ENCODE peak calls at places on chromosomes 12 and 14, in six cellular contexts. A is neural progenitor cell, Q is IMR-90, P is fibroblast of the aortic adventitia, S is astrocyte, G is choroid plexus epithelial cell. M is an unnamed sample.

GRCh38 chr14:69034612-69035262 is 55.6 kb upstream of the ACTN1 start:
- DNase-seq in S (peak), P (peak), A (no peak), G (peak), Q (peak), M (no peak)

GRCh38 chr12:66154776-66155175 is 15.0 kb downstream of the TMBIM4 start:
- DNase-seq in G (no peak), A (no peak), Q (peak), P (peak), S (no peak), M (no peak)

GRCh38 chr12:132600048-132601032 is 10.0 kb downstream of the LRCOL1 start:
- DNase-seq in G (peak), P (peak), Q (peak), A (peak), S (peak), M (peak)

GRCh38 chr14:96177766-96178377 is 26.8 kb upstream of the BDKRB2 start:
- DNase-seq in P (peak), A (no peak), G (peak), S (no peak), Q (no peak), M (peak)

GRCh38 chr14:71416392-71416791 is 509.1 kb downstream of the PCNX1 start:
- DNase-seq in Q (peak), S (peak), G (peak), P (no peak), A (no peak), M (no peak)

GRCh38 chr12:105342464-105342863 is 12.0 kb downstream of the C12orf75 start:
- DNase-seq in G (peak), Q (no peak), A (peak), S (no peak), P (no peak), M (no peak)

GRCh38 chr14:51093371-51094281 is 1.3 kb downstream of the TRIM9 start:
- DNase-seq in S (no peak), A (peak), Q (no peak), P (no peak), G (peak), M (no peak)

GRCh38 chr12:131090254-131091210 is 136.8 kb downstream of the ADGRD1 start:
- DNase-seq in S (no peak), G (no peak), P (no peak), A (no peak), Q (no peak), M (no peak)

GRCh38 chr14:25011095-25011494 is 38.9 kb downstream of the STXBP6 start:
- DNase-seq in G (no peak), S (no peak), A (no peak), P (no peak), Q (no peak), M (no peak)

GRCh38 chr12:94875525-94875924 is 128.0 kb downstream of the NDUFA12 start:
- DNase-seq in P (peak), A (peak), G (peak), S (no peak), Q (no peak), M (peak)
- TF ChIP-seq CTCF in P (no peak), A (peak), G (peak), S (no peak), Q (no peak), M (peak)

DNA sequence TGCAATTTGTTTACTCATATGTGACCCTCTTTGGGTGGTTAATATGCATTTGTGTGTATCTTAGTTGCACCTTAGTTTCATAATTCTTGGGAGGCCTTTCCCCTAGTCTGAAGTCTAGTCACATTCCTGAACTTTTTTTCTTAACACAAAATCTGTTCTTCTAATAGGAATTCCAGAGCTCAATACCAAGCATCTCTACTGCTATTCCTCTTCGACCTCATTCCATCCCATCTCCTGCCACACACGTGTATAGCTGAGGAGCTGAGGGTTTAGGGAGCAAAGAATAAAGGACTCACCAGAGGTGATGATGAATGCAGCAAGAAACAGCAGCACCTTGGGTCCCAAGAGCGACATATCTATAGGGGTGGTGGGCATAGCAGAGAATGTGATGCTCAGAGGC is 875 bp downstream of the MFAP5 start:
- DNase-seq in S (peak), A (no peak), G (no peak), P (peak), Q (no peak), M (no peak)
- H3K4me3 ChIP-seq in S (peak), A (no peak), G (no peak), P (peak), Q (no peak), M (no peak)

DNA sequence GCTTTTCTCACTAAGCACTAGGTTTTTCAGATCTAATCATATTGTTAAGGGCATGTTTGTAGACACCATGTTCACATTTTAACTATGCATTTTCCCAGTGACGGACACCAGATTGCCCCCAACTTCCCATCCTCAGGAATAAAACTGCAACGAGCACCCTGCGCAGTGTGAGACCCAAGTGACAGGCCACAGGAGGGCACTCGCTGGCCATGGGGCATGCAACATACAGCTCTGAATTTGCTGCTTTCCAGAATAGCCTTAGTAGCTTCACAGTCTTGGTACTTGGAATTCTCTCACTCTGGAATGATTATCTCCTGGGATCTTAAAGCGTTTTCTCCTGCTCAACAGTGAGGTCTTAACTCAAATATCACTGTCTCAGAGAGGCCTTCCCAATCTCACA is 983 bp upstream of the DDX47 start:
- DNase-seq in P (no peak), G (no peak), S (no peak), A (no peak), Q (no peak), M (no peak)
- TF ChIP-seq CTCF in P (peak), G (no peak), S (no peak), A (no peak), Q (no peak), M (no peak)

DNA sequence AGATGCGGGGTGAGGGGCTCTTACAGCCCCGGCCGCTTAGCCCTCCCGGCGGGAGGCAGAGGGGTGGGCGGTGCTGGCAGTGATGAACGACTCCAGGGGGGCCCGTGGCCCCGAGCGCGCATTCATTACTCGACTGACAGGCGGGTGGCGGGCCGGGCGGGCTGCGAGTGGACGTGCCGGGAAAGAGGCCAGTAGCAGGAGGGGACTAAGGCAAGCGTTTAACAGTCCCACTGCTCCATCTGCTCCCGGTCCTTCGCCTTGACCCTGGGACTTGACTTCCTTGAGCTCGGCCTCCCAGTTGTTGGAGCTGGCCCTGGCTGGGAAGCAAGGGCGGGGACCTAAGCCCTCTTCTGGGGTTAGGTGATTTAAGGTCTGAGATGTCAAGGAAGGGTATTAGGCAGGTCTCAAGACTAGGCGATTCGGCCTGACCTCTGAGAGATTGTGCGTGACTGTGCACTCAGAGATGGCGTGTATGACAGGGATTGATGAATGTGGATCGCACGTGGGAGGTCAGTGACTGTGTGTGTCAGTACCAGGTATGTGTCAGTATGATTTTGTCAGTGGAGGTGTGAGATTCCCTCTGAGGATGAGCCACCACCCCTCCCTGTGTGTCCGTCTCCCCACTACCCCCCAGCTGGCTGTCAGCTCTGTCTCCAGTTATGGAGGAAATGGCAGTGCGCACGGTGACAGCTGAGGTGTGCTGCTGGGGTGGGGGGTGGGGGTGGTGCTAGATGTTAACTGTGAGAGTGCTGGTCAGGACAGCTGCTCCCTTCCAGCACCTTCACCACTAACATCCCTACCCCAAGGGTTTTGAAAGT is 3.6 kb upstream of the DNAJC22 start:
- DNase-seq in S (no peak), Q (no peak), P (no peak), G (no peak), A (no peak), M (no peak)
- H3K4me3 ChIP-seq in S (peak), Q (peak), P (peak), G (peak), A (peak), M (peak)

M was measured in fibroblast of villous mesenchyme.